ENCODE peak calls at places on chromosomes 11 and 22, in six cellular contexts. U is H9, W is H4, J is head of caudate nucleus, M is islet precursor cell, I is HCT116. C is an unnamed sample.

GRCh38 chr11:118076754-118077281 is at the start of gene TMPRSS4:
- DNase-seq in U (peak; percentile 46), W (no peak), J (no peak), M (no peak), I (peak; percentile 61), C (peak; percentile 77)

GRCh38 chr11:35413568-35413967 is 5.8 kb downstream of the SLC1A2 start:
- DNase-seq in U (no peak), W (no peak), J (no peak), M (no peak), I (no peak), C (no peak)

GRCh38 chr11:116229581-116229980 is 543.2 kb downstream of the BUD13 start:
- DNase-seq in U (no peak), W (no peak), J (no peak), M (no peak), I (no peak), C (no peak)

GRCh38 chr11:133991101-133991500 is 34.3 kb upstream of the IGSF9B start:
- DNase-seq in U (no peak), W (no peak), J (no peak), M (no peak), I (no peak), C (no peak)

GRCh38 chr11:12184696-12185095 is 74.3 kb downstream of the MICAL2 start:
- DNase-seq in U (no peak), W (no peak), J (no peak), M (peak; percentile 49), I (no peak), C (no peak)

GRCh38 chr11:119318240-119319135 is 1.6 kb upstream of the MCAM start:
- DNase-seq in U (peak; percentile 82), W (peak; percentile 69), J (no peak), M (peak; percentile 96), I (no peak), C (no peak)

GRCh38 chr11:128297111-128297651 is 290.2 kb downstream of the ETS1 start:
- DNase-seq in U (no peak), W (no peak), J (no peak), M (no peak), I (no peak), C (no peak)

GRCh38 chr11:65571940-65572339 is 398 bp upstream of the FAM89B start:
- DNase-seq in U (peak; percentile 82), W (peak; percentile 48), J (no peak), M (peak; percentile 87), I (no peak), C (peak; percentile 52)

GRCh38 chr22:23058481-23059336 is 11.6 kb upstream of the GNAZ start:
- DNase-seq in U (peak; percentile 15), W (no peak), J (no peak), M (no peak), I (no peak), C (peak; percentile 31)

GRCh38 chr22:45876136-45877035 is 100.6 kb downstream of the WNT7B start:
- DNase-seq in U (peak; percentile 26), W (no peak), J (peak; percentile 2), M (peak; percentile 46), I (no peak), C (no peak)

GRCh38 chr11:22512457-22512856 is 113.2 kb downstream of the FANCF start:
- DNase-seq in U (no peak), W (no peak), J (no peak), M (no peak), I (no peak), C (no peak)

GRCh38 chr22:50145741-50146439 is 24.6 kb upstream of the PANX2 start:
- DNase-seq in U (no peak), W (no peak), J (no peak), M (no peak), I (no peak), C (no peak)

GRCh38 chr11:129035254-129035653 is 92.6 kb upstream of the TP53AIP1 start:
- DNase-seq in U (no peak), W (no peak), J (no peak), M (no peak), I (no peak), C (no peak)

GRCh38 chr11:11243790-11244469 is 109.1 kb downstream of the CSNK2A3 start:
- DNase-seq in U (peak; percentile 72), W (no peak), J (no peak), M (peak; percentile 85), I (no peak), C (no peak)

GRCh38 chr11:102776454-102776853 is 4.0 kb downstream of the MMP10 start:
- DNase-seq in U (no peak), W (no peak), J (no peak), M (peak; percentile 78), I (no peak), C (no peak)

GRCh38 chr11:59938132-59938531 is at the start of gene OOSP1:
- DNase-seq in U (no peak), W (no peak), J (no peak), M (no peak), I (no peak), C (no peak)

GRCh38 chr11:20116825-20117224 is 43.5 kb downstream of the DBX1 start:
- DNase-seq in U (no peak), W (no peak), J (no peak), M (no peak), I (no peak), C (no peak)

GRCh38 chr11:79237676-79238075 is 203.2 kb downstream of the TENM4 start:
- DNase-seq in U (no peak), W (no peak), J (no peak), M (peak; percentile 66), I (no peak), C (no peak)

GRCh38 chr11:8613036-8613435 is 19.0 kb upstream of the STK33 start:
- DNase-seq in U (no peak), W (no peak), J (no peak), M (no peak), I (no peak), C (no peak)

GRCh38 chr22:35834080-35834479 is 116.4 kb downstream of the APOL5 start:
- DNase-seq in U (no peak), W (no peak), J (no peak), M (no peak), I (no peak), C (no peak)

GRCh38 chr22:22111267-22111751 is 128.7 kb upstream of the TOP3B start:
- DNase-seq in U (no peak), W (peak; percentile 63), J (no peak), M (peak; percentile 82), I (no peak), C (peak; percentile 92)

GRCh38 chr11:110433393-110434333 is 3.9 kb downstream of the FDX1 start:
- DNase-seq in U (no peak), W (peak; percentile 19), J (no peak), M (no peak), I (no peak), C (no peak)

GRCh38 chr22:35528967-35529366 is 11.7 kb upstream of the RASD2 start:
- DNase-seq in U (no peak), W (no peak), J (no peak), M (no peak), I (no peak), C (no peak)

GRCh38 chr11:117610045-117610444 is 187.0 kb downstream of the DSCAML1 start:
- DNase-seq in U (no peak), W (no peak), J (no peak), M (no peak), I (no peak), C (no peak)

GRCh38 chr11:36657610-36658225 is 59.7 kb upstream of the RAG2 start:
- DNase-seq in U (no peak), W (no peak), J (no peak), M (no peak), I (no peak), C (no peak)

GRCh38 chr22:18112440-18112839 is 1.8 kb downstream of the TUBA8 start:
- DNase-seq in U (no peak), W (no peak), J (no peak), M (no peak), I (no peak), C (no peak)

GRCh38 chr22:22721681-22722309 is 77.4 kb downstream of the GGTLC2 start:
- DNase-seq in U (no peak), W (no peak), J (peak; percentile 79), M (peak; percentile 62), I (no peak), C (no peak)

GRCh38 chr22:37418627-37419369 is 8.5 kb downstream of the ELFN2 start:
- DNase-seq in U (no peak), W (no peak), J (peak; percentile 52), M (no peak), I (no peak), C (no peak)

C was measured in RWPE2.